ENCODE peak calls at places on chromosome 12, in eight cellular contexts. One of them, this sample, is unnamed.

GRCh38 chr12:52628111-52628507 is 9.8 kb upstream of the KRT73 start:
- DNase-seq in H54: no peak
- DNase-seq in stimulated activated effector memory CD8-positive, alpha-beta T cell treated with anti-CD3 and anti-CD28 coated beads, Interleukin-12 subunit alpha, Interleukin-12 subunit beta, amount 100 ng/mL, for 72 hours: no peak
- DNase-seq in fibroblast of the aortic adventitia: no peak
- DNase-seq in naive thymus-derived CD8-positive, alpha-beta T cell: no peak
- DNase-seq in esophagus muscularis mucosa: peak
- DNase-seq in left colon: no peak
- DNase-seq in left ventricle myocardium inferior: no peak
- DNase-seq in this sample: no peak

GRCh38 chr12:123571343-123571813 is 13.0 kb upstream of the TMED2 start:
- DNase-seq in H54: peak
- DNase-seq in stimulated activated effector memory CD8-positive, alpha-beta T cell treated with anti-CD3 and anti-CD28 coated beads, Interleukin-12 subunit alpha, Interleukin-12 subunit beta, amount 100 ng/mL, for 72 hours: no peak
- DNase-seq in fibroblast of the aortic adventitia: peak
- DNase-seq in naive thymus-derived CD8-positive, alpha-beta T cell: no peak
- DNase-seq in esophagus muscularis mucosa: no peak
- DNase-seq in left colon: peak
- DNase-seq in left ventricle myocardium inferior: peak
- DNase-seq in this sample: no peak

GRCh38 chr12:54624316-54625279 is 10.1 kb downstream of the LACRT start:
- DNase-seq in H54: no peak
- DNase-seq in stimulated activated effector memory CD8-positive, alpha-beta T cell treated with anti-CD3 and anti-CD28 coated beads, Interleukin-12 subunit alpha, Interleukin-12 subunit beta, amount 100 ng/mL, for 72 hours: no peak
- DNase-seq in fibroblast of the aortic adventitia: peak
- DNase-seq in naive thymus-derived CD8-positive, alpha-beta T cell: no peak
- DNase-seq in esophagus muscularis mucosa: no peak
- DNase-seq in left colon: no peak
- DNase-seq in left ventricle myocardium inferior: no peak
- DNase-seq in this sample: no peak

GRCh38 chr12:91833780-91834359 is 311.8 kb downstream of the BTG1 start:
- DNase-seq in H54: no peak
- DNase-seq in stimulated activated effector memory CD8-positive, alpha-beta T cell treated with anti-CD3 and anti-CD28 coated beads, Interleukin-12 subunit alpha, Interleukin-12 subunit beta, amount 100 ng/mL, for 72 hours: no peak
- DNase-seq in fibroblast of the aortic adventitia: peak
- DNase-seq in naive thymus-derived CD8-positive, alpha-beta T cell: no peak
- DNase-seq in esophagus muscularis mucosa: no peak
- DNase-seq in left colon: no peak
- DNase-seq in left ventricle myocardium inferior: no peak
- DNase-seq in this sample: no peak

GRCh38 chr12:104930388-104931326 is 27.4 kb downstream of the SLC41A2 start:
- DNase-seq in H54: no peak
- DNase-seq in stimulated activated effector memory CD8-positive, alpha-beta T cell treated with anti-CD3 and anti-CD28 coated beads, Interleukin-12 subunit alpha, Interleukin-12 subunit beta, amount 100 ng/mL, for 72 hours: peak
- DNase-seq in fibroblast of the aortic adventitia: peak
- DNase-seq in naive thymus-derived CD8-positive, alpha-beta T cell: no peak
- DNase-seq in esophagus muscularis mucosa: no peak
- DNase-seq in left colon: no peak
- DNase-seq in left ventricle myocardium inferior: no peak
- DNase-seq in this sample: no peak

GRCh38 chr12:64678835-64679234 is 68.5 kb downstream of the RASSF3 start:
- DNase-seq in H54: no peak
- DNase-seq in stimulated activated effector memory CD8-positive, alpha-beta T cell treated with anti-CD3 and anti-CD28 coated beads, Interleukin-12 subunit alpha, Interleukin-12 subunit beta, amount 100 ng/mL, for 72 hours: no peak
- DNase-seq in fibroblast of the aortic adventitia: no peak
- DNase-seq in naive thymus-derived CD8-positive, alpha-beta T cell: no peak
- DNase-seq in esophagus muscularis mucosa: no peak
- DNase-seq in left colon: no peak
- DNase-seq in left ventricle myocardium inferior: no peak
- DNase-seq in this sample: no peak

GRCh38 chr12:31362759-31363415 is 36.9 kb upstream of the SINHCAF start:
- DNase-seq in H54: no peak
- DNase-seq in stimulated activated effector memory CD8-positive, alpha-beta T cell treated with anti-CD3 and anti-CD28 coated beads, Interleukin-12 subunit alpha, Interleukin-12 subunit beta, amount 100 ng/mL, for 72 hours: no peak
- DNase-seq in fibroblast of the aortic adventitia: no peak
- DNase-seq in naive thymus-derived CD8-positive, alpha-beta T cell: peak
- DNase-seq in esophagus muscularis mucosa: no peak
- DNase-seq in left colon: peak
- DNase-seq in left ventricle myocardium inferior: no peak
- DNase-seq in this sample: no peak

GRCh38 chr12:43951286-43951685 is 115.4 kb downstream of the TMEM117 start:
- DNase-seq in H54: no peak
- DNase-seq in stimulated activated effector memory CD8-positive, alpha-beta T cell treated with anti-CD3 and anti-CD28 coated beads, Interleukin-12 subunit alpha, Interleukin-12 subunit beta, amount 100 ng/mL, for 72 hours: no peak
- DNase-seq in fibroblast of the aortic adventitia: no peak
- DNase-seq in naive thymus-derived CD8-positive, alpha-beta T cell: no peak
- DNase-seq in esophagus muscularis mucosa: no peak
- DNase-seq in left colon: no peak
- DNase-seq in left ventricle myocardium inferior: no peak
- DNase-seq in this sample: no peak

GRCh38 chr12:28209782-28210181 is 19.5 kb downstream of the CCDC91 start:
- DNase-seq in H54: no peak
- DNase-seq in stimulated activated effector memory CD8-positive, alpha-beta T cell treated with anti-CD3 and anti-CD28 coated beads, Interleukin-12 subunit alpha, Interleukin-12 subunit beta, amount 100 ng/mL, for 72 hours: no peak
- DNase-seq in fibroblast of the aortic adventitia: no peak
- DNase-seq in naive thymus-derived CD8-positive, alpha-beta T cell: no peak
- DNase-seq in esophagus muscularis mucosa: no peak
- DNase-seq in left colon: no peak
- DNase-seq in left ventricle myocardium inferior: no peak
- DNase-seq in this sample: no peak

GRCh38 chr12:12734561-12735071 is 17.4 kb downstream of the CDKN1B start:
- DNase-seq in H54: no peak
- DNase-seq in stimulated activated effector memory CD8-positive, alpha-beta T cell treated with anti-CD3 and anti-CD28 coated beads, Interleukin-12 subunit alpha, Interleukin-12 subunit beta, amount 100 ng/mL, for 72 hours: no peak
- DNase-seq in fibroblast of the aortic adventitia: peak
- DNase-seq in naive thymus-derived CD8-positive, alpha-beta T cell: no peak
- DNase-seq in esophagus muscularis mucosa: no peak
- DNase-seq in left colon: no peak
- DNase-seq in left ventricle myocardium inferior: no peak
- DNase-seq in this sample: no peak

GRCh38 chr12:11927311-11927935 is 143.3 kb upstream of the BCL2L14 start:
- DNase-seq in H54: no peak
- DNase-seq in stimulated activated effector memory CD8-positive, alpha-beta T cell treated with anti-CD3 and anti-CD28 coated beads, Interleukin-12 subunit alpha, Interleukin-12 subunit beta, amount 100 ng/mL, for 72 hours: no peak
- DNase-seq in fibroblast of the aortic adventitia: peak
- DNase-seq in naive thymus-derived CD8-positive, alpha-beta T cell: no peak
- DNase-seq in esophagus muscularis mucosa: peak
- DNase-seq in left colon: no peak
- DNase-seq in left ventricle myocardium inferior: no peak
- DNase-seq in this sample: no peak

GRCh38 chr12:47747115-47747514 is 11.6 kb downstream of the RAPGEF3 start:
- DNase-seq in H54: no peak
- DNase-seq in stimulated activated effector memory CD8-positive, alpha-beta T cell treated with anti-CD3 and anti-CD28 coated beads, Interleukin-12 subunit alpha, Interleukin-12 subunit beta, amount 100 ng/mL, for 72 hours: no peak
- DNase-seq in fibroblast of the aortic adventitia: no peak
- DNase-seq in naive thymus-derived CD8-positive, alpha-beta T cell: no peak
- DNase-seq in esophagus muscularis mucosa: no peak
- DNase-seq in left colon: no peak
- DNase-seq in left ventricle myocardium inferior: no peak
- DNase-seq in this sample: no peak

GRCh38 chr12:85820117-85820516 is 16.1 kb downstream of the RASSF9 start:
- DNase-seq in H54: no peak
- DNase-seq in stimulated activated effector memory CD8-positive, alpha-beta T cell treated with anti-CD3 and anti-CD28 coated beads, Interleukin-12 subunit alpha, Interleukin-12 subunit beta, amount 100 ng/mL, for 72 hours: no peak
- DNase-seq in fibroblast of the aortic adventitia: no peak
- DNase-seq in naive thymus-derived CD8-positive, alpha-beta T cell: no peak
- DNase-seq in esophagus muscularis mucosa: no peak
- DNase-seq in left colon: no peak
- DNase-seq in left ventricle myocardium inferior: no peak
- DNase-seq in this sample: no peak